ENCODE peak calls at places on chromosomes 4 and X, in six cellular contexts. E is CD4-positive, alpha-beta T cell; Z is neuronal stem cell; A is gastrocnemius medialis; L is IMR-90; N is CD8-positive, alpha-beta memory T cell. O is an unnamed sample.

GRCh38 chr4:48071171-48071570 is 54.6 kb downstream of the NIPAL1 start:
- DNase-seq in E (no peak), Z (no peak), A (no peak), L (no peak), N (no peak), O (peak; percentile 78)

GRCh38 chr4:102466298-102466697 is 34.9 kb upstream of the NFKB1 start:
- DNase-seq in E (no peak), Z (no peak), A (no peak), L (peak; percentile 7), N (no peak), O (no peak)

GRCh38 chr4:6419452-6420028 is 52.9 kb downstream of the PPP2R2C start:
- DNase-seq in E (no peak), Z (no peak), A (no peak), L (peak; percentile 4), N (no peak), O (no peak)

GRCh38 chrX:42967681-42968080 is 189.7 kb upstream of the PPP1R2C start:
- DNase-seq in E (no peak), Z (no peak), A (no peak), L (no peak), N (no peak), O (no peak)

GRCh38 chr4:106162278-106162677 is 153.7 kb downstream of the TBCK start:
- DNase-seq in E (no peak), Z (no peak), A (no peak), L (no peak), N (no peak), O (no peak)

GRCh38 chr4:134408897-134409296 is 207.3 kb upstream of the PABPC4L start:
- DNase-seq in E (no peak), Z (no peak), A (no peak), L (no peak), N (no peak), O (no peak)

GRCh38 chr4:16685536-16685935 is 212.9 kb downstream of the LDB2 start:
- DNase-seq in E (no peak), Z (no peak), A (no peak), L (peak; percentile 78), N (no peak), O (no peak)

GRCh38 chrX:40056420-40056819 is 41.3 kb downstream of the BCOR start:
- DNase-seq in E (no peak), Z (no peak), A (no peak), L (no peak), N (no peak), O (no peak)

GRCh38 chr4:167032876-167033275 is 201.4 kb downstream of the SPOCK3 start:
- DNase-seq in E (no peak), Z (no peak), A (no peak), L (peak; percentile 39), N (no peak), O (no peak)

GRCh38 chrX:106144755-106145639 is 23.1 kb upstream of the PWWP3B start:
- DNase-seq in E (no peak), Z (no peak), A (no peak), L (no peak), N (no peak), O (no peak)

GRCh38 chr4:128570380-128570779 is 239.1 kb upstream of the JADE1 start:
- DNase-seq in E (no peak), Z (no peak), A (peak; percentile 55), L (peak; percentile 62), N (no peak), O (no peak)

GRCh38 chrX:140099221-140099620 is 133.9 kb upstream of the CXorf66 start:
- DNase-seq in E (no peak), Z (no peak), A (no peak), L (no peak), N (no peak), O (no peak)

GRCh38 chrX:36534900-36535299 is 473.3 kb upstream of the FAM47C start:
- DNase-seq in E (no peak), Z (no peak), A (no peak), L (no peak), N (no peak), O (no peak)

GRCh38 chr4:168021666-168022065 is 70.7 kb upstream of the ANXA10 start:
- DNase-seq in E (no peak), Z (no peak), A (no peak), L (peak; percentile 47), N (no peak), O (no peak)

GRCh38 chr4:2689825-2690700 is 66.1 kb downstream of the TNIP2 start:
- DNase-seq in E (no peak), Z (no peak), A (no peak), L (no peak), N (peak; percentile 15), O (no peak)
- H3K27me3 ChIP-seq in E (no peaks in the 10 kb centered on the region), Z (no peaks in the 10 kb centered on the region), A (no peaks in the 10 kb centered on the region), L (no peaks in the 10 kb centered on the region), N (no peaks in the 10 kb centered on the region), O (no peaks in the 10 kb centered on the region)

DNA sequence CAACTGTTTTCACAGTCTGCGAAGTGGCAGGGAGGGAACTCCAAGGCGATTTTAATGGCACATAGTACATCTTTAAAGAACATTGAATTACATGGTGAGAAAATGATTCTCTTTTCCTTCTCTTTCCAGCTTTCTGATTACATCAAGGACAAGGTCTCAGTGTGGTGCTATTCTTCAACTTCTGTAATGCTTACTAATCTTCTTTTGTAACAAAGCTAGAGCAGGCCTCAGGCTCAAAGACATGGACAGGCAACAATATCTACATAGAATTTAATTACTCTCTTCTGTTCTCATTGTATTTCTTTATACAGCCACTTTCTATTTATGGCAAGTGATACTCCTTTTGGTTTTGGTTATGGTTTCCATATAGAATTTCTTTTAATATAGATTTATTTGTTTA is 48.4 kb downstream of the RTL5 start:
- DNase-seq in E (no peak), Z (no peak), A (no peak), L (no peak), N (no peak), O (no peak)
- H3K27me3 ChIP-seq in E (no peaks in the 10 kb centered on the region), Z (no peaks in the 10 kb centered on the region), A (no peaks in the 10 kb centered on the region), L (peaks cover 52% of the 10 kb centered on the region), N (no peaks in the 10 kb centered on the region), O (no peaks in the 10 kb centered on the region)

GRCh38 chrX:115332832-115333231 is 43.3 kb downstream of the LUZP4 start:
- DNase-seq in E (no peak), Z (no peak), A (no peak), L (no peak), N (no peak), O (no peak)

GRCh38 chrX:115333446-115333845 is 43.9 kb downstream of the LUZP4 start:
- DNase-seq in E (no peak), Z (no peak), A (no peak), L (peak; percentile 7), N (no peak), O (no peak)

GRCh38 chrX:115330498-115331138 is 41.1 kb downstream of the LUZP4 start:
- DNase-seq in E (no peak), Z (no peak), A (peak; percentile 10), L (peak; percentile 76), N (peak; percentile 16), O (peak; percentile 43)
- H3K27me3 ChIP-seq in E (no peaks in the 10 kb centered on the region), Z (no peaks in the 10 kb centered on the region), A (no peaks in the 10 kb centered on the region), L (peaks cover 8% of the 10 kb centered on the region), N (no peaks in the 10 kb centered on the region), O (no peaks in the 10 kb centered on the region)

GRCh38 chrX:132968282-132968681 is 9.9 kb upstream of the HS6ST2 start:
- DNase-seq in E (no peak), Z (no peak), A (no peak), L (no peak), N (no peak), O (peak; percentile 35)
- H3K27me3 ChIP-seq in E (no peaks in the 10 kb centered on the region), Z (no peaks in the 10 kb centered on the region), A (no peaks in the 10 kb centered on the region), L (peaks cover 2% of the 10 kb centered on the region), N (no peaks in the 10 kb centered on the region), O (no peaks in the 10 kb centered on the region)

DNA sequence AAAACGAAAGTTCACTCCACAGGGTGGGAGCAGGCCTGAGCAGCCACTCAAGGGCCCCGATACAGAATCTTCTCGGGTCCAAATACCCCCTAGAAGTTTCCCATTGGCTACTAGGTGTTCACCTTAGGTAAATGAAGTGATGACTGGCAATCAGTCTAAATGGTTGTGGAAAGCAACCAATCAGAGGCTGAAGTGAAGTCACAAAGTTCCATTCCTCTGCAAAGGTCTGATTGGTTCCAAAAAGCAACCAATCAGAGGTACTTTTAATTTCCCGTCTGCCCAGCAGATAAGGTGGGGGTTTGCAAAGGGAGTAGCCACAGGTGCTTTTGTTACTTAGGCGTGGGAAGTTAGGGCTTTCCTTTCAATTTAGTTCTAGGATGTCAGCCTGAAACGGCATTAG is 58.2 kb upstream of the NKAP start:
- DNase-seq in E (no peak), Z (no peak), A (no peak), L (no peak), N (no peak), O (no peak)
- H3K27me3 ChIP-seq in E (peaks cover 34% of the 10 kb centered on the region), Z (peaks cover 6% of the 10 kb centered on the region), A (peaks cover 31% of the 10 kb centered on the region), L (peaks cover 33% of the 10 kb centered on the region), N (peaks cover 12% of the 10 kb centered on the region), O (no peaks in the 10 kb centered on the region)

GRCh38 chr4:20423420-20423819 is 171.7 kb downstream of the SLIT2 start:
- DNase-seq in E (no peak), Z (no peak), A (no peak), L (no peak), N (no peak), O (no peak)
- H3K27me3 ChIP-seq in E (no peaks in the 10 kb centered on the region), Z (no peaks in the 10 kb centered on the region), A (no peaks in the 10 kb centered on the region), L (no peaks in the 10 kb centered on the region), N (no peaks in the 10 kb centered on the region), O (no peaks in the 10 kb centered on the region)

GRCh38 chrX:136658151-136658550 is 10.2 kb downstream of the CD40LG start:
- DNase-seq in E (no peak), Z (no peak), A (no peak), L (no peak), N (no peak), O (no peak)
- H3K27me3 ChIP-seq in E (no peaks in the 10 kb centered on the region), Z (no peaks in the 10 kb centered on the region), A (no peaks in the 10 kb centered on the region), L (peaks cover 8% of the 10 kb centered on the region), N (no peaks in the 10 kb centered on the region), O (no peaks in the 10 kb centered on the region)

DNA sequence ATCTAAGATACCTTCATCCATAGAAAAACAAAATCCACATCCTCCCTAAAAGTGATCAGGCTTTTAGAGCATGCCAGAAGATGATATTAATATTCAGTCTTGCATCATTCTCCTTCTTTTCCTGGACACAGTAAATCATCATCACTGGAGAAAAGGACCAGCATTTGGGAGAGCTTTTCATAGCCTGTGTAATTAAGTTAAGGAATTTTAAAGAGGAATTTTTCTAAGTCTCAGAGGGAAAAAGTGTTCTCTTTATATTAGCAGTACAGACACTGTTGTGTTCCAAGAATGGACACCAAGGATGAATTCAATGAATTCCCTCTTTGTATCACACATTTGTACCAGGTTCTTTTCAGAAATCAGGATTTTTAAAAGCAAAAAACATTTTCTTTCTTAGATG is 665 bp downstream of the SCRG1 start:
- DNase-seq in E (no peak), Z (no peak), A (no peak), L (no peak), N (no peak), O (no peak)
- H3K27me3 ChIP-seq in E (no peaks in the 10 kb centered on the region), Z (no peaks in the 10 kb centered on the region), A (no peaks in the 10 kb centered on the region), L (no peaks in the 10 kb centered on the region), N (no peaks in the 10 kb centered on the region), O (no peaks in the 10 kb centered on the region)